ENCODE peak calls at places on chromosomes 2 and 18, in ten cellular contexts. O is lower leg skin, S is IMR-90, H is uterus, C is adrenal gland, R is suprapubic skin, W is heart left ventricle, J is transverse colon, Y is sigmoid colon, M is A549. K is an unnamed sample.

GRCh38 chr2:45943231-45944044 is 292.0 kb downstream of the PRKCE start:
- DNase-seq in O (no peak), S (no peak), H (no peak), C (no peak), R (no peak), W (no peak), J (no peak), Y (no peak), M (no peak), K (no peak)

GRCh38 chr2:207487650-207488315 is 42.0 kb upstream of the CREB1 start:
- DNase-seq in O (peak), S (peak), H (no peak), C (peak), R (no peak), W (no peak), J (no peak), Y (no peak), M (peak), K (no peak)

GRCh38 chr2:39435254-39435653 is 1.8 kb downstream of the MAP4K3 start:
- DNase-seq in O (no peak), S (peak), H (no peak), C (no peak), R (no peak), W (no peak), J (no peak), Y (no peak), M (no peak), K (no peak)

GRCh38 chr18:45384137-45384998 is 230.9 kb upstream of the SLC14A2 start:
- DNase-seq in O (no peak), S (peak), H (peak), C (peak), R (no peak), W (peak), J (peak), Y (no peak), M (peak), K (peak)

GRCh38 chr2:45168731-45169338 is 159.6 kb upstream of the SIX2 start:
- DNase-seq in O (no peak), S (no peak), H (no peak), C (no peak), R (no peak), W (no peak), J (no peak), Y (no peak), M (peak), K (peak)

GRCh38 chr2:42101641-42102605 is 54.1 kb downstream of the PKDCC start:
- DNase-seq in O (peak), S (peak), H (peak), C (peak), R (peak), W (peak), J (peak), Y (peak), M (no peak), K (peak)

GRCh38 chr2:48098539-48098938 is 192.2 kb upstream of the FBXO11 start:
- DNase-seq in O (no peak), S (no peak), H (no peak), C (no peak), R (no peak), W (no peak), J (no peak), Y (no peak), M (no peak), K (no peak)

GRCh38 chr2:235268535-235268934 is 225.3 kb upstream of the AGAP1 start:
- DNase-seq in O (no peak), S (peak), H (no peak), C (no peak), R (no peak), W (no peak), J (no peak), Y (no peak), M (peak), K (no peak)

GRCh38 chr2:119202610-119203351 is 20.9 kb upstream of the STEAP3 start:
- DNase-seq in O (no peak), S (no peak), H (no peak), C (no peak), R (no peak), W (no peak), J (no peak), Y (no peak), M (no peak), K (no peak)

GRCh38 chr2:224157655-224158054 is 118.6 kb upstream of the SERPINE2 start:
- DNase-seq in O (no peak), S (no peak), H (no peak), C (no peak), R (no peak), W (no peak), J (no peak), Y (no peak), M (no peak), K (no peak)

GRCh38 chr2:202494300-202494699 is 118.2 kb downstream of the BMPR2 start:
- DNase-seq in O (no peak), S (peak), H (no peak), C (no peak), R (no peak), W (no peak), J (peak), Y (no peak), M (peak), K (no peak)

GRCh38 chr18:56083097-56083865 is 495.3 kb upstream of the TCF4 start:
- DNase-seq in O (peak), S (peak), H (peak), C (peak), R (no peak), W (peak), J (no peak), Y (no peak), M (no peak), K (no peak)

GRCh38 chr2:98127229-98127989 is 40.4 kb downstream of the VWA3B start:
- DNase-seq in O (no peak), S (no peak), H (no peak), C (no peak), R (no peak), W (no peak), J (no peak), Y (no peak), M (no peak), K (no peak)

GRCh38 chr2:83368916-83369315 is 1090.2 kb downstream of the SUCLG1 start:
- DNase-seq in O (no peak), S (no peak), H (no peak), C (no peak), R (no peak), W (no peak), J (no peak), Y (no peak), M (no peak), K (no peak)

GRCh38 chr18:26657618-26658581 is 109.5 kb upstream of the KCTD1 start:
- DNase-seq in O (no peak), S (no peak), H (no peak), C (peak), R (no peak), W (no peak), J (no peak), Y (no peak), M (no peak), K (no peak)

GRCh38 chr2:26008851-26009566 is 24.9 kb upstream of the RAB10 start:
- DNase-seq in O (peak), S (peak), H (no peak), C (peak), R (no peak), W (peak), J (peak), Y (peak), M (peak), K (peak)

GRCh38 chr2:23616630-23617029 is 231.7 kb downstream of the KLHL29 start:
- DNase-seq in O (no peak), S (no peak), H (no peak), C (no peak), R (no peak), W (no peak), J (no peak), Y (peak), M (no peak), K (no peak)

GRCh38 chr2:60368437-60368836 is 185.0 kb downstream of the BCL11A start:
- DNase-seq in O (no peak), S (no peak), H (no peak), C (no peak), R (no peak), W (no peak), J (no peak), Y (no peak), M (no peak), K (peak)
- TF ChIP-seq POLR2A in O (no peak), S (no peak), H (no peak), C (no peak), R (no peak), W (no peak), J (no peak), Y (no peak), M (no peak), K (no peak)

DNA sequence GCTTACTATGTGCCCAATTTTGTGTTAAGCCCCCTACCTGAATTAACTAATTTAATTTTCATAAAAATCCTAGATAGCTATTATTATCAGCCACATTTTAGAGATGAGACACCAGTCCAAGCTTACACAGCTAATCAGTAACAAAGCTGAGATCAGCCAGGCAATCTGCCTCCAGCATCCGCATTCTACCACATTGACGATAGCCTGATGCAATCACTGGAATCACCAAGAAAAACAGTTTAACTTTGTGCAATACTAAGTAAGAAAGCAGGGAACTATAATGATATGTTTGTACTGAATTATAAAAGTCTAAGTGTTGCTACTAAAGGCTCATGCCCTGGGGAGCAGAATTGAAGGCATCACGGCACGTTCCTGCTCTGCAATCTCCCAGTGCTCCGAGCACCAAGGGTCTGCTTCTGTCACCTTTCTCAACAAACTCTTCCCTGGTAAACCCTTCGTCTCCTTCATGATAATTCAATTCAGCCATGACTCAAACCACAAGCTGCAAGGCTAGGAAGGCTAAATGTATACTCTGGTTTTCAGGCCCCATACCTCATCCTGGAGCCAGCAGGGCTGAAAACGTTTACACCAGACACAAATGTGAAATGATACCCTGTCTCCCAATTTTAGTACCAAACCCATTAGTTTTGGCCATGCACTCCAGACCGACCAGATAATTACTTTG is 19.4 kb downstream of the KANSL3 start:
- DNase-seq in O (no peak), S (peak), H (peak), C (no peak), R (no peak), W (no peak), J (no peak), Y (no peak), M (no peak), K (no peak)
- TF ChIP-seq POLR2A in O (no peak), S (no peak), H (no peak), C (no peak), R (no peak), W (no peak), J (no peak), Y (no peak), M (no peak), K (no peak)

GRCh38 chr2:135890149-135890548 is 13.9 kb upstream of the MCM6 start:
- DNase-seq in O (no peak), S (no peak), H (no peak), C (no peak), R (no peak), W (no peak), J (no peak), Y (no peak), M (no peak), K (no peak)
- TF ChIP-seq POLR2A in O (no peak), S (no peak), H (no peak), C (no peak), R (no peak), W (no peak), J (no peak), Y (no peak), M (no peak), K (no peak)

GRCh38 chr18:406677-407076 is 93.8 kb downstream of the COLEC12 start:
- DNase-seq in O (no peak), S (no peak), H (no peak), C (no peak), R (no peak), W (no peak), J (no peak), Y (no peak), M (no peak), K (no peak)

GRCh38 chr18:404061-404460 is 96.4 kb downstream of the COLEC12 start:
- DNase-seq in O (no peak), S (no peak), H (no peak), C (no peak), R (no peak), W (no peak), J (no peak), Y (no peak), M (no peak), K (no peak)

GRCh38 chr18:398866-399637 is 101.4 kb downstream of the COLEC12 start:
- DNase-seq in O (no peak), S (no peak), H (no peak), C (no peak), R (no peak), W (no peak), J (no peak), Y (no peak), M (no peak), K (no peak)

GRCh38 chr18:400466-400865 is 100.0 kb downstream of the COLEC12 start:
- DNase-seq in O (no peak), S (peak), H (no peak), C (no peak), R (no peak), W (no peak), J (peak), Y (no peak), M (no peak), K (no peak)

GRCh38 chr18:402129-402528 is 98.4 kb downstream of the COLEC12 start:
- DNase-seq in O (no peak), S (no peak), H (no peak), C (no peak), R (no peak), W (no peak), J (no peak), Y (no peak), M (no peak), K (no peak)
- TF ChIP-seq POLR2A in O (no peak), S (no peak), H (no peak), C (no peak), R (no peak), W (no peak), J (no peak), Y (no peak), M (no peak), K (no peak)

GRCh38 chr2:95158891-95159619 is 593 bp downstream of the ZNF514 start:
- DNase-seq in O (peak), S (peak), H (peak), C (peak), R (peak), W (peak), J (peak), Y (peak), M (peak), K (peak)
- TF ChIP-seq POLR2A in O (no peak), S (no peak), H (no peak), C (no peak), R (no peak), W (no peak), J (no peak), Y (no peak), M (no peak), K (no peak)

GRCh38 chr2:85255813-85256581 is 71.8 kb downstream of the TGOLN2 start:
- DNase-seq in O (no peak), S (peak), H (peak), C (no peak), R (no peak), W (no peak), J (no peak), Y (no peak), M (no peak), K (peak)
- TF ChIP-seq POLR2A in O (no peak), S (no peak), H (no peak), C (no peak), R (no peak), W (no peak), J (no peak), Y (no peak), M (no peak), K (no peak)

DNA sequence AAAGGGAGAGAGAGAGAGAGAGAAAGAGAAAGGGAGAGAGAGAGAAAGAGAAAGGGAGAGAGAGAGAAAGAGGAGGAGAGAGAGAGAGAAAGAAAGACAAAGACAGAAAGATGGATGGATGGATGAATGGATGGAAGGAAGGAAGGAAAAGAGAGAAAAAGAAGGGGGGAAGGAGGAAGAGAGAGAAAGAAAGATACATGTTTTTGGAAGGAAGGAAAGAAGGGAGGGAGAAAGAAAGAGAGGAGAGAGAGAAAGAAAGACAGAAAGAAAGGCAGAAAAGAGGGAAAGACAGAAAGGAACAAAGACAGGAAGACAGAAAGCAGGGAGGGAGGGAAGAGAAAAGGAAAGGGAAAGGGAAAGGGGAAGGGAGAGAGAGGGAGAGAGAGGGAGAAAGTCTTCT is 51.6 kb downstream of the RNU4ATAC start:
- DNase-seq in O (no peak), S (no peak), H (no peak), C (no peak), R (no peak), W (no peak), J (no peak), Y (no peak), M (no peak), K (no peak)
- TF ChIP-seq POLR2A in O (no peak), S (no peak), H (no peak), C (no peak), R (no peak), W (no peak), J (no peak), Y (no peak), M (no peak), K (no peak)

DNA sequence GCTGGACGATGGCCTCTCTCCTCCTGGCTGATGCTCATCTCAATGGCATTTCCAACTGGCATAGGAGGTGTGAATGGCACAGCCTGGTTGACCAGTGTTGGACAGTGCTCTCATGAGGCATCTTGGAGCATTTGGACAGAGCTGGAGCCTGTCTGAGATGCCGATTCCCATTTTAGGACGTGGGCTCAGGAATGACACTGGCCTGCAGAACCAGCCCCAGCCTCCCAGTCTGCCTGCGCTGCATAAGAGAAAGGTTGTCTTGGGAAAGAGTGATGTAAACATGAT is 118.2 kb upstream of the COPS8 start:
- DNase-seq in O (peak), S (no peak), H (no peak), C (no peak), R (peak), W (no peak), J (no peak), Y (no peak), M (no peak), K (no peak)
- TF ChIP-seq POLR2A in O (no peak), S (no peak), H (no peak), C (no peak), R (no peak), W (no peak), J (no peak), Y (no peak), M (no peak), K (no peak)

GRCh38 chr2:99488999-99489757 is 639 bp downstream of the REV1 start:
- DNase-seq in O (peak), S (peak), H (peak), C (peak), R (peak), W (peak), J (peak), Y (peak), M (peak), K (peak)

GRCh38 chr2:99490088-99491065 is 560 bp upstream of the REV1 start:
- DNase-seq in O (peak), S (peak), H (peak), C (peak), R (peak), W (peak), J (peak), Y (peak), M (peak), K (peak)

GRCh38 chr2:99487906-99488305 is 1.9 kb downstream of the REV1 start:
- DNase-seq in O (no peak), S (peak), H (no peak), C (no peak), R (no peak), W (no peak), J (no peak), Y (no peak), M (no peak), K (no peak)

GRCh38 chr2:99488587-99488998 is 1.2 kb downstream of the REV1 start:
- DNase-seq in O (no peak), S (peak), H (no peak), C (no peak), R (no peak), W (no peak), J (peak), Y (no peak), M (peak), K (no peak)

DNA sequence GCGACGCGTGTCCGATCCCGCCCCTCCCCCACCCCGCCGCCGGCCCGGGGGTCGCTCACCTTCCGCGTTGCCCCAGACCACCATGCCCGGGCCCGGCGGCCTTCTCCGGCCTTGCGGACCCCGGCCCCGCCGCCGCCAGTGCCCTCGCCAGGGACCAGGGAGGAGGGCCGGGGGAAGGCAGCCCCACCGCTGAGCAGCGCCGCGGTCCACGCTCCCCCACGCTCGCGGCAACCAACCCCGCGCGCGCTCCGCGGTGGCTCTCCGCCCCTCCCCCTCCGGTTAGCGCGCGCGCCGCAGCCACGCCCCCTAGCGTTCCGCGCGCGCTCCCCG is at the start of gene REV1:
- DNase-seq in O (no peak), S (no peak), H (no peak), C (no peak), R (peak), W (no peak), J (no peak), Y (no peak), M (no peak), K (no peak)
- TF ChIP-seq POLR2A in O (no peak), S (no peak), H (no peak), C (peak), R (no peak), W (peak), J (no peak), Y (no peak), M (peak), K (peak)

GRCh38 chr2:96291751-96292150 is 13.6 kb downstream of the SNRNP200 start:
- DNase-seq in O (no peak), S (no peak), H (no peak), C (no peak), R (no peak), W (no peak), J (no peak), Y (no peak), M (no peak), K (no peak)
- TF ChIP-seq POLR2A in O (no peak), S (no peak), H (no peak), C (no peak), R (no peak), W (no peak), J (no peak), Y (no peak), M (no peak), K (no peak)

K was measured in thyroid gland.